ENCODE peak calls at places on chromosomes 7 and 10, in eight cellular contexts. E, S, X, L, Z, P, I and W are unnamed samples.
A peak's percentile ranks its signal among the peaks of the same experiment; 100 is the strongest.

GRCh38 chr10:20995123-20995978 is 98.2 kb upstream of the NEBL start:
- DNase-seq in E (no peak), S (no peak), X (no peak), L (no peak), Z (no peak), P (no peak), I (no peak), W (no peak)

GRCh38 chr10:106189254-106189653 is 975.3 kb downstream of the SORCS1 start:
- DNase-seq in E (peak; percentile 48), S (no peak), X (no peak), L (no peak), Z (peak; percentile 53), P (peak; percentile 33), I (no peak), W (no peak)

GRCh38 chr10:100642295-100642994 is 102.9 kb upstream of the PAX2 start:
- DNase-seq in E (no peak), S (no peak), X (no peak), L (no peak), Z (no peak), P (no peak), I (no peak), W (no peak)

GRCh38 chr10:133462512-133463305 is 9.0 kb downstream of the SCART1 start:
- DNase-seq in E (no peak), S (no peak), X (no peak), L (no peak), Z (no peak), P (no peak), I (no peak), W (peak; percentile 35)

GRCh38 chr7:96052860-96053452 is 268.9 kb downstream of the SLC25A13 start:
- DNase-seq in E (no peak), S (no peak), X (no peak), L (no peak), Z (no peak), P (no peak), I (no peak), W (no peak)

GRCh38 chr7:96093435-96093834 is 228.5 kb downstream of the SLC25A13 start:
- DNase-seq in E (peak; percentile 2), S (no peak), X (no peak), L (no peak), Z (no peak), P (peak; percentile 18), I (no peak), W (no peak)

GRCh38 chr7:154862153-154862791 is 140.7 kb downstream of the PAXIP1 start:
- DNase-seq in E (no peak), S (no peak), X (no peak), L (no peak), Z (no peak), P (no peak), I (no peak), W (no peak)

GRCh38 chr10:59905735-59906416 is 480 bp downstream of the CCDC6 start:
- DNase-seq in E (no peak), S (peak; percentile 49), X (peak; percentile 73), L (peak; percentile 89), Z (no peak), P (no peak), I (no peak), W (no peak)

GRCh38 chr10:74745449-74745848 is 81.0 kb upstream of the KAT6B start:
- DNase-seq in E (no peak), S (no peak), X (no peak), L (no peak), Z (no peak), P (no peak), I (no peak), W (no peak)

GRCh38 chr10:10794776-10795175 is 222.9 kb upstream of the CELF2 start:
- DNase-seq in E (no peak), S (no peak), X (no peak), L (no peak), Z (no peak), P (no peak), I (no peak), W (no peak)

GRCh38 chr10:30182191-30183075 is 123.0 kb upstream of the JCAD start:
- DNase-seq in E (no peak), S (no peak), X (no peak), L (no peak), Z (no peak), P (peak; percentile 74), I (peak; percentile 36), W (no peak)

GRCh38 chr10:15482168-15482567 is 111.1 kb upstream of the FAM171A1 start:
- DNase-seq in E (no peak), S (no peak), X (no peak), L (no peak), Z (no peak), P (no peak), I (no peak), W (no peak)

GRCh38 chr10:84076047-84076388 is 63.3 kb upstream of the GHITM start:
- DNase-seq in E (no peak), S (no peak), X (no peak), L (no peak), Z (no peak), P (no peak), I (no peak), W (no peak)

GRCh38 chr7:45687721-45688120 is 113.6 kb downstream of the ADCY1 start:
- DNase-seq in E (no peak), S (no peak), X (no peak), L (peak; percentile 56), Z (peak; percentile 22), P (no peak), I (peak; percentile 2), W (no peak)

GRCh38 chr7:137933270-137934017 is 68.4 kb downstream of the CREB3L2 start:
- DNase-seq in E (peak; percentile 46), S (peak; percentile 70), X (peak; percentile 70), L (no peak), Z (no peak), P (no peak), I (peak; percentile 48), W (peak; percentile 48)

GRCh38 chr7:29883462-29884398 is 77.4 kb downstream of the WIPF3 start:
- DNase-seq in E (no peak), S (no peak), X (no peak), L (no peak), Z (peak; percentile 80), P (no peak), I (no peak), W (peak; percentile 59)

GRCh38 chr7:116691664-116692063 is 19.7 kb downstream of the MET start:
- DNase-seq in E (no peak), S (no peak), X (no peak), L (no peak), Z (no peak), P (peak; percentile 76), I (peak; percentile 36), W (no peak)

GRCh38 chr7:112940314-112940732 is 146.3 kb downstream of the GPR85 start:
- DNase-seq in E (no peak), S (no peak), X (no peak), L (no peak), Z (no peak), P (no peak), I (no peak), W (no peak)

GRCh38 chr10:76324283-76324682 is 892.9 kb downstream of the LRMDA start:
- DNase-seq in E (peak; percentile 35), S (no peak), X (no peak), L (no peak), Z (no peak), P (no peak), I (no peak), W (no peak)

DNA sequence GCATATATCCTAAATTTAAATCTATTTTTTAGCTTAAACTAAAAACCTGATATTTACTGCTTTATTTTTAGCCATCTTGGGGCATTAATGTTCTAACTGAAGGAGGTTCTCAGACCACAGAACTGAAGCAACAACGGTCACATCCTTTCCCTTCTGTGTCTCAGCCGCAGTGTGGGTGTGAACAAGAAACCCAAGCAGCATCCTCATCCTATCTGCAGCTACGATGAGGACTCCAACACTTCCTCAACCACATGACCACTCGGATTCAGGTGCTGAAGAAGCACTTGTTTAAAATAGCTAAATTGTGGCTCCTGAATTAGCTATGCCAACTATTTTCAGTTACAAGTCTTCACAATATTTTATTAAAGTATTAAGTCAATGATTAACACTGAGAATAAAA is 5.3 kb downstream of the ESYT2 start:
- DNase-seq in E (no peak), S (no peak), X (no peak), L (no peak), Z (no peak), P (no peak), I (no peak), W (no peak)
- TF ChIP-seq POLR2A in E (no peak), S (no peak), X (no peak), L (no peak), Z (no peak), P (no peak), I (no peak), W (no peak)

DNA sequence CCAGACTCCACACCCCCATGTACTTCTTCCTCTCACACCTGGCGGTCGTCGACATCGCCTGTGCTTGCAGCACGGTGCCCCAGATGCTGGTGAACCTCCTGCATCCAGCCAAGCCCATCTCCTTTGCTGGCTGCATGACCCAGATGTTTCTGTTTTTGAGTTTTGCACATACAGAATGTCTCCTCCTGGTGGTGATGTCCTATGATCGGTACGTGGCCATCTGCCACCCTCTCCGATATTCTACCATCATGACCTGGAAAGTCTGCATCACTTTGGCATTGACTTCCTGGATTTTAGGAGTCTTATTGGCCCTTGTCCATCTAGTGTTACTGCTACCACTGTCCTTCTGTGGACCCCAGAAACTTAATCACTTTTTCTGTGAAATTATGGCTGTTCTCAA is 4.8 kb downstream of the OR2A25 start:
- DNase-seq in E (no peak), S (no peak), X (no peak), L (no peak), Z (no peak), P (no peak), I (no peak), W (no peak)
- TF ChIP-seq CTCF in E (no peak), S (no peak), X (no peak), L (no peak), Z (no peak), P (no peak), I (no peak), W (no peak)

DNA sequence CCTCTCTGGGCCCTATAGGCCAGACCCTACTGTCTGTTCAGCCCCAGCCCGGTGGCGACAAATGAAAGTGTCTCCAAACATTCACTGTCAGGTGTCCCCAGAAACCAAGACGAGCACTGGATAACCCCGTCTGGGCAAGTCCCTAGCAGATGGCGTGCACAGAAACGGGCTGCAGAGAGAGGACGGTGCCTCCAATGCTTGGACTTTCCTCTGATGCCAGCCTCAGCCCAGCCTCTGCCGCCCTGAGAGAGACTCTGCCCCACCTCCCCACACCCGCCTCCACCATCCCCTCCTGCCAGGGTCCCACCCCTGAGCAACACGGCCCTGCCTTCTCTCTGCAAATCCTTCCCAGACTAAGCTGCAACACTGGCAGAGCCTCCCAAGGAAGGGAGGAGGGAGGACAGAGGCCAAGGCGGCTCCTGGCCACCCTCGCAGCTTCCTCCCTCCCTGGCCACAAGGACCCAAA is 7.4 kb upstream of the LFNG start:
- DNase-seq in E (no peak), S (no peak), X (no peak), L (no peak), Z (no peak), P (no peak), I (no peak), W (no peak)
- H3K27ac ChIP-seq in E (no peak overlapping the region), S (no peak overlapping the region), X (peak overlapping the region; percentile 63), L (peak overlapping the region; percentile 88), Z (no peak overlapping the region), P (no peak overlapping the region), I (no peak overlapping the region), W (peak overlapping the region; percentile 21)

DNA sequence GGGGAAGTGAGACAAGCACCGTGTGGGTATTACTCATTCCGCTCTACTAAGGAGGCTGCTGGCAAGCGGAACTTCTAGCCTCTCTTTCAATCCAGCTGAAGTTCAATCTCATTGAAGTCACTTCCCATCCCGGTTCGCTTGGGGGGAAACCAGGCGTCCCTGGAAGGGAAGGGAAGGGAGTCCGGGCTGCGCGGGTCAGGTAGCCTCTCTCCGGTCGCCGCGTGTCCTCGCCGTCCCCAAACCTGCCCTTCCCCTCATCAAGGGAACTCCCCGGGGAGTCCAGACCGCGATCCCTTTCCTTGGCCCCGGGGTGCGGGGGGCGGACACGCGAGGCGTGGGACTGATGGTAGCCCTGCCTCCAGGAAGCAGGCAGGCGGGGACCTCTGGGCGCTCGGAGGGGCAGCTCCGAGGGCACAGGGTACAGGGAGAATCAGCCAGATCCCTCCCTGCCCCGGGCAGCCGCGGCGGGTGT is 598 bp upstream of the ZEB1 start:
- DNase-seq in E (peak; percentile 70), S (peak; percentile 64), X (peak; percentile 78), L (peak; percentile 94), Z (no peak), P (peak; percentile 64), I (peak; percentile 65), W (no peak)
- TF ChIP-seq POLR2A in E (peak; percentile 7), S (no peak), X (no peak), L (no peak), Z (no peak), P (no peak), I (no peak), W (no peak)